ENCODE peak calls at places on chromosomes 12 and 14, in eight cellular contexts. One of them, this sample, is unnamed.

GRCh38 chr12:107917912-107918800 is 143.7 kb downstream of the ASCL4 start:
- DNase-seq in effector memory CD4-positive, alpha-beta T cell: no peak
- DNase-seq in WERI-Rb-1: peak
- DNase-seq in gastrocnemius medialis: no peak
- DNase-seq in ovary: no peak
- DNase-seq in GM06990: no peak
- DNase-seq in uterus: no peak
- DNase-seq in upper lobe of right lung: no peak
- DNase-seq in this sample: peak

GRCh38 chr12:10170199-10170598 is 1.7 kb downstream of the OLR1 start:
- DNase-seq in ovary: no peak
- DNase-seq in WERI-Rb-1: no peak
- DNase-seq in GM06990: no peak
- DNase-seq in effector memory CD4-positive, alpha-beta T cell: no peak
- DNase-seq in uterus: no peak
- DNase-seq in upper lobe of right lung: no peak
- DNase-seq in gastrocnemius medialis: no peak
- DNase-seq in this sample: no peak

GRCh38 chr12:117112268-117112595 is 13.0 kb upstream of the TESC start:
- DNase-seq in upper lobe of right lung: peak
- DNase-seq in uterus: no peak
- DNase-seq in ovary: no peak
- DNase-seq in gastrocnemius medialis: no peak
- DNase-seq in GM06990: no peak
- DNase-seq in WERI-Rb-1: no peak
- DNase-seq in effector memory CD4-positive, alpha-beta T cell: no peak
- DNase-seq in this sample: no peak

GRCh38 chr14:91744068-91744480 is 12.2 kb upstream of the CATSPERB start:
- DNase-seq in WERI-Rb-1: peak
- DNase-seq in gastrocnemius medialis: no peak
- DNase-seq in ovary: no peak
- DNase-seq in uterus: no peak
- DNase-seq in effector memory CD4-positive, alpha-beta T cell: no peak
- DNase-seq in GM06990: no peak
- DNase-seq in upper lobe of right lung: no peak
- DNase-seq in this sample: no peak

GRCh38 chr14:58617619-58618018 is 20.1 kb upstream of the DACT1 start:
- DNase-seq in uterus: no peak
- DNase-seq in GM06990: no peak
- DNase-seq in ovary: no peak
- DNase-seq in upper lobe of right lung: no peak
- DNase-seq in WERI-Rb-1: no peak
- DNase-seq in gastrocnemius medialis: no peak
- DNase-seq in effector memory CD4-positive, alpha-beta T cell: no peak
- DNase-seq in this sample: no peak

GRCh38 chr12:104213952-104214351 is 1.6 kb upstream of the TXNRD1 start:
- DNase-seq in effector memory CD4-positive, alpha-beta T cell: no peak
- DNase-seq in WERI-Rb-1: no peak
- DNase-seq in GM06990: no peak
- DNase-seq in ovary: no peak
- DNase-seq in uterus: no peak
- DNase-seq in upper lobe of right lung: no peak
- DNase-seq in gastrocnemius medialis: no peak
- DNase-seq in this sample: no peak

GRCh38 chr14:30291216-30291615 is 267.7 kb upstream of the G2E3 start:
- DNase-seq in upper lobe of right lung: no peak
- DNase-seq in GM06990: no peak
- DNase-seq in WERI-Rb-1: no peak
- DNase-seq in effector memory CD4-positive, alpha-beta T cell: no peak
- DNase-seq in gastrocnemius medialis: no peak
- DNase-seq in ovary: no peak
- DNase-seq in uterus: no peak
- DNase-seq in this sample: no peak

GRCh38 chr12:120388711-120389431 is 19.9 kb upstream of the MSI1 start:
- DNase-seq in upper lobe of right lung: no peak
- DNase-seq in ovary: no peak
- DNase-seq in GM06990: no peak
- DNase-seq in WERI-Rb-1: no peak
- DNase-seq in effector memory CD4-positive, alpha-beta T cell: no peak
- DNase-seq in uterus: no peak
- DNase-seq in gastrocnemius medialis: no peak
- DNase-seq in this sample: peak

GRCh38 chr12:125685885-125686284 is 620.6 kb downstream of the AACS start:
- DNase-seq in ovary: no peak
- DNase-seq in WERI-Rb-1: no peak
- DNase-seq in gastrocnemius medialis: no peak
- DNase-seq in effector memory CD4-positive, alpha-beta T cell: no peak
- DNase-seq in GM06990: no peak
- DNase-seq in uterus: peak
- DNase-seq in upper lobe of right lung: no peak
- DNase-seq in this sample: no peak

GRCh38 chr14:22982477-22983245 is at the start of gene AJUBA:
- DNase-seq in upper lobe of right lung: peak
- DNase-seq in ovary: peak
- DNase-seq in gastrocnemius medialis: peak
- DNase-seq in WERI-Rb-1: peak
- DNase-seq in GM06990: peak
- DNase-seq in effector memory CD4-positive, alpha-beta T cell: peak
- DNase-seq in uterus: peak
- DNase-seq in this sample: peak

GRCh38 chr12:46556105-46556559 is 183.6 kb upstream of the SLC38A2 start:
- DNase-seq in ovary: no peak
- DNase-seq in gastrocnemius medialis: peak
- DNase-seq in GM06990: no peak
- DNase-seq in uterus: no peak
- DNase-seq in effector memory CD4-positive, alpha-beta T cell: no peak
- DNase-seq in upper lobe of right lung: no peak
- DNase-seq in WERI-Rb-1: no peak
- DNase-seq in this sample: no peak

GRCh38 chr14:52071675-52072074 is 2.8 kb upstream of the NID2 start:
- DNase-seq in gastrocnemius medialis: no peak
- DNase-seq in effector memory CD4-positive, alpha-beta T cell: no peak
- DNase-seq in ovary: no peak
- DNase-seq in WERI-Rb-1: no peak
- DNase-seq in upper lobe of right lung: no peak
- DNase-seq in GM06990: no peak
- DNase-seq in uterus: no peak
- DNase-seq in this sample: peak

GRCh38 chr12:124425667-124426066 is 130.8 kb downstream of the RFLNA start:
- DNase-seq in uterus: no peak
- DNase-seq in WERI-Rb-1: no peak
- DNase-seq in gastrocnemius medialis: no peak
- DNase-seq in GM06990: no peak
- DNase-seq in ovary: no peak
- DNase-seq in upper lobe of right lung: no peak
- DNase-seq in effector memory CD4-positive, alpha-beta T cell: no peak
- DNase-seq in this sample: no peak

GRCh38 chr14:31286456-31287293 is 79.1 kb upstream of the HECTD1 start:
- DNase-seq in upper lobe of right lung: no peak
- DNase-seq in GM06990: no peak
- DNase-seq in gastrocnemius medialis: no peak
- DNase-seq in effector memory CD4-positive, alpha-beta T cell: no peak
- DNase-seq in uterus: no peak
- DNase-seq in WERI-Rb-1: peak
- DNase-seq in ovary: no peak
- DNase-seq in this sample: peak

GRCh38 chr12:52632656-52633055 is 14.3 kb upstream of the KRT73 start:
- DNase-seq in upper lobe of right lung: no peak
- DNase-seq in gastrocnemius medialis: no peak
- DNase-seq in uterus: no peak
- DNase-seq in WERI-Rb-1: no peak
- DNase-seq in GM06990: no peak
- DNase-seq in ovary: no peak
- DNase-seq in effector memory CD4-positive, alpha-beta T cell: no peak
- DNase-seq in this sample: no peak

GRCh38 chr12:47885012-47885501 is 19.7 kb downstream of the VDR start:
- DNase-seq in upper lobe of right lung: no peak
- DNase-seq in GM06990: peak
- DNase-seq in uterus: no peak
- DNase-seq in gastrocnemius medialis: no peak
- DNase-seq in ovary: no peak
- DNase-seq in WERI-Rb-1: no peak
- DNase-seq in effector memory CD4-positive, alpha-beta T cell: peak
- DNase-seq in this sample: no peak

GRCh38 chr12:120230326-120230973 is 29.5 kb upstream of the RPLP0 start:
- DNase-seq in uterus: peak
- DNase-seq in upper lobe of right lung: no peak
- DNase-seq in WERI-Rb-1: peak
- DNase-seq in gastrocnemius medialis: peak
- DNase-seq in ovary: peak
- DNase-seq in GM06990: no peak
- DNase-seq in effector memory CD4-positive, alpha-beta T cell: no peak
- DNase-seq in this sample: peak

GRCh38 chr14:99971929-99972747 is 93.1 kb upstream of the EVL start:
- DNase-seq in upper lobe of right lung: peak
- DNase-seq in effector memory CD4-positive, alpha-beta T cell: no peak
- DNase-seq in ovary: peak
- DNase-seq in gastrocnemius medialis: no peak
- DNase-seq in WERI-Rb-1: peak
- DNase-seq in uterus: no peak
- DNase-seq in GM06990: peak
- DNase-seq in this sample: peak

GRCh38 chr12:40192704-40193255 is 32.0 kb upstream of the LRRK2 start:
- DNase-seq in GM06990: peak
- DNase-seq in upper lobe of right lung: no peak
- DNase-seq in gastrocnemius medialis: no peak
- DNase-seq in effector memory CD4-positive, alpha-beta T cell: peak
- DNase-seq in WERI-Rb-1: no peak
- DNase-seq in ovary: no peak
- DNase-seq in uterus: no peak
- DNase-seq in this sample: no peak

GRCh38 chr12:46915082-46915481 is 89.3 kb upstream of the SLC38A4 start:
- DNase-seq in upper lobe of right lung: no peak
- DNase-seq in WERI-Rb-1: no peak
- DNase-seq in uterus: peak
- DNase-seq in GM06990: no peak
- DNase-seq in effector memory CD4-positive, alpha-beta T cell: no peak
- DNase-seq in ovary: no peak
- DNase-seq in gastrocnemius medialis: peak
- DNase-seq in this sample: no peak

DNA sequence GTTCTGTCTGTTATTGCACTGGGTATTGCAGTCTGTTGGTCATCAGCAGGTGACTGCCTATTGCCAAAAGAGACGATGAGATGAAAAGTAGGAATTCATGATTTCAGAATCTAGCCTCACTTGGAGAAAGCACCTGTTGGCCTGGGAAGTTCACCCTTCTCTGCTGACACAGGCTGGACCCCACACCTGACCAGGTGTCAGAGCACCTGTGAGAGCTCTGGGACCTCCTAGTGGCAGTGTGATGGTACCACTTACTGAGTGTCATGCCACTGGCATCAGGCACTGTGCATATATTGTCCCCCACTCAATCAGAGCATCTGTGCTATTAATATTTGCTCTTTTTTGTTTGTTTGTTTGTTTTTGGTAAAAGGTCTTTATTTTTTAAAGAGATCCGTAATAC is 68.0 kb downstream of the RASSF3 start:
- DNase-seq in effector memory CD4-positive, alpha-beta T cell: no peak
- DNase-seq in WERI-Rb-1: no peak
- DNase-seq in upper lobe of right lung: no peak
- DNase-seq in gastrocnemius medialis: no peak
- DNase-seq in GM06990: no peak
- DNase-seq in ovary: no peak
- DNase-seq in uterus: no peak
- DNase-seq in this sample: no peak
- H3K4me3 ChIP-seq in effector memory CD4-positive, alpha-beta T cell: no peak
- H3K4me3 ChIP-seq in WERI-Rb-1: no peak
- H3K4me3 ChIP-seq in upper lobe of right lung: no peak
- H3K4me3 ChIP-seq in gastrocnemius medialis: no peak
- H3K4me3 ChIP-seq in GM06990: no peak
- H3K4me3 ChIP-seq in ovary: no peak
- H3K4me3 ChIP-seq in uterus: no peak
- H3K4me3 ChIP-seq in this sample: no peak

GRCh38 chr14:103139371-103140016 is 16.2 kb downstream of the TNFAIP2 start:
- DNase-seq in gastrocnemius medialis: no peak
- DNase-seq in ovary: no peak
- DNase-seq in effector memory CD4-positive, alpha-beta T cell: no peak
- DNase-seq in upper lobe of right lung: no peak
- DNase-seq in GM06990: no peak
- DNase-seq in WERI-Rb-1: no peak
- DNase-seq in uterus: no peak
- DNase-seq in this sample: no peak
- H3K4me3 ChIP-seq in gastrocnemius medialis: no peak
- H3K4me3 ChIP-seq in ovary: no peak
- H3K4me3 ChIP-seq in effector memory CD4-positive, alpha-beta T cell: no peak
- H3K4me3 ChIP-seq in upper lobe of right lung: no peak
- H3K4me3 ChIP-seq in GM06990: no peak
- H3K4me3 ChIP-seq in WERI-Rb-1: no peak
- H3K4me3 ChIP-seq in uterus: peak
- H3K4me3 ChIP-seq in this sample: no peak

GRCh38 chr12:65668981-65669695 is 155.1 kb upstream of the HMGA2 start:
- DNase-seq in uterus: no peak
- DNase-seq in WERI-Rb-1: no peak
- DNase-seq in effector memory CD4-positive, alpha-beta T cell: no peak
- DNase-seq in ovary: no peak
- DNase-seq in upper lobe of right lung: no peak
- DNase-seq in GM06990: no peak
- DNase-seq in gastrocnemius medialis: no peak
- DNase-seq in this sample: no peak
- H3K4me3 ChIP-seq in uterus: no peak
- H3K4me3 ChIP-seq in WERI-Rb-1: no peak
- H3K4me3 ChIP-seq in effector memory CD4-positive, alpha-beta T cell: no peak
- H3K4me3 ChIP-seq in ovary: no peak
- H3K4me3 ChIP-seq in upper lobe of right lung: no peak
- H3K4me3 ChIP-seq in GM06990: no peak
- H3K4me3 ChIP-seq in gastrocnemius medialis: no peak
- H3K4me3 ChIP-seq in this sample: no peak

GRCh38 chr12:19482551-19483109 is 43.3 kb downstream of the AEBP2 start:
- DNase-seq in upper lobe of right lung: no peak
- DNase-seq in GM06990: peak
- DNase-seq in ovary: no peak
- DNase-seq in effector memory CD4-positive, alpha-beta T cell: peak
- DNase-seq in uterus: no peak
- DNase-seq in WERI-Rb-1: no peak
- DNase-seq in gastrocnemius medialis: no peak
- DNase-seq in this sample: no peak

GRCh38 chr12:19482036-19482435 is 42.7 kb downstream of the AEBP2 start:
- DNase-seq in upper lobe of right lung: no peak
- DNase-seq in gastrocnemius medialis: no peak
- DNase-seq in uterus: no peak
- DNase-seq in effector memory CD4-positive, alpha-beta T cell: no peak
- DNase-seq in WERI-Rb-1: no peak
- DNase-seq in GM06990: no peak
- DNase-seq in ovary: no peak
- DNase-seq in this sample: no peak

GRCh38 chr12:19483727-19484126 is 44.4 kb downstream of the AEBP2 start:
- DNase-seq in ovary: no peak
- DNase-seq in effector memory CD4-positive, alpha-beta T cell: no peak
- DNase-seq in upper lobe of right lung: no peak
- DNase-seq in gastrocnemius medialis: no peak
- DNase-seq in GM06990: no peak
- DNase-seq in uterus: no peak
- DNase-seq in WERI-Rb-1: no peak
- DNase-seq in this sample: no peak

GRCh38 chr12:19484738-19485137 is 45.4 kb downstream of the AEBP2 start:
- DNase-seq in gastrocnemius medialis: no peak
- DNase-seq in upper lobe of right lung: no peak
- DNase-seq in WERI-Rb-1: no peak
- DNase-seq in GM06990: no peak
- DNase-seq in uterus: no peak
- DNase-seq in ovary: no peak
- DNase-seq in effector memory CD4-positive, alpha-beta T cell: no peak
- DNase-seq in this sample: no peak

GRCh38 chr12:19485240-19485639 is 45.9 kb downstream of the AEBP2 start:
- DNase-seq in ovary: no peak
- DNase-seq in gastrocnemius medialis: no peak
- DNase-seq in uterus: no peak
- DNase-seq in WERI-Rb-1: no peak
- DNase-seq in GM06990: no peak
- DNase-seq in effector memory CD4-positive, alpha-beta T cell: no peak
- DNase-seq in upper lobe of right lung: no peak
- DNase-seq in this sample: no peak
- H3K4me3 ChIP-seq in ovary: no peak
- H3K4me3 ChIP-seq in gastrocnemius medialis: no peak
- H3K4me3 ChIP-seq in uterus: no peak
- H3K4me3 ChIP-seq in WERI-Rb-1: no peak
- H3K4me3 ChIP-seq in GM06990: no peak
- H3K4me3 ChIP-seq in effector memory CD4-positive, alpha-beta T cell: no peak
- H3K4me3 ChIP-seq in upper lobe of right lung: no peak
- H3K4me3 ChIP-seq in this sample: no peak